ENCODE peak calls at places on chromosomes 1 and 21, in seven cellular contexts. E, H, N, I, J, C and S are unnamed samples.

GRCh38 chr1:237786066-237786719 is 104.5 kb downstream of the ZP4 start:
- DNase-seq in I (no peak), J (no peak), C (no peak), N (no peak), E (no peak), H (no peak), S (no peak)

GRCh38 chr1:224432672-224433040 is 1.9 kb downstream of the WDR26 start:
- DNase-seq in H (no peak), E (no peak), I (no peak), J (no peak), C (no peak), N (peak), S (no peak)

GRCh38 chr21:34885125-34885524 is 164.0 kb downstream of the RUNX1 start:
- DNase-seq in I (no peak), E (no peak), N (no peak), J (no peak), H (no peak), C (no peak), S (no peak)

GRCh38 chr1:51297401-51298321 is 32.7 kb downstream of the TTC39A start:
- DNase-seq in C (no peak), H (no peak), N (no peak), E (no peak), J (no peak), I (no peak), S (no peak)

GRCh38 chr1:51237313-51237700 is 1.2 kb downstream of the RNF11 start:
- DNase-seq in I (no peak), N (no peak), C (no peak), J (no peak), E (no peak), H (no peak), S (no peak)

GRCh38 chr1:74427676-74428075 is 84.7 kb downstream of the LRRC53 start:
- DNase-seq in H (no peak), I (no peak), J (no peak), C (no peak), E (no peak), N (no peak), S (no peak)

GRCh38 chr1:50208296-50208695 is 99.6 kb downstream of the ELAVL4 start:
- DNase-seq in E (no peak), I (no peak), H (no peak), J (no peak), C (no peak), N (no peak), S (no peak)

GRCh38 chr1:90067194-90067593 is 72.3 kb downstream of the ZNF326 start:
- DNase-seq in E (no peak), H (no peak), C (no peak), I (no peak), J (no peak), N (no peak), S (no peak)

GRCh38 chr1:67559222-67559700 is 125.7 kb upstream of the GADD45A start:
- DNase-seq in C (peak), J (no peak), N (no peak), I (no peak), E (peak), H (no peak), S (peak)

GRCh38 chr1:183569801-183570200 is 20.5 kb downstream of the NCF2 start:
- DNase-seq in N (no peak), I (no peak), H (no peak), E (no peak), C (no peak), J (no peak), S (no peak)

GRCh38 chr1:93735722-93736121 is 54.1 kb upstream of the BCAR3 start:
- DNase-seq in J (no peak), N (no peak), I (no peak), E (no peak), H (no peak), C (peak), S (no peak)

GRCh38 chr1:91507330-91507729 is 6.7 kb downstream of the CDC7 start:
- DNase-seq in C (no peak), H (no peak), E (no peak), I (no peak), N (no peak), J (no peak), S (no peak)

GRCh38 chr1:110337704-110338199 is 1.4 kb upstream of the RBM15 start:
- DNase-seq in I (peak), H (peak), E (peak), N (peak), C (no peak), J (peak), S (peak)

GRCh38 chr1:40820911-40821693 is 37.5 kb downstream of the KCNQ4 start:
- DNase-seq in N (no peak), H (no peak), J (no peak), I (no peak), E (no peak), C (no peak), S (no peak)

GRCh38 chr1:41827991-41828570 is 90.6 kb downstream of the HIVEP3 start:
- DNase-seq in C (no peak), I (no peak), N (no peak), H (no peak), J (no peak), E (no peak), S (no peak)

GRCh38 chr1:78263459-78263858 is 217.7 kb downstream of the GIPC2 start:
- DNase-seq in I (no peak), H (no peak), J (no peak), E (no peak), C (no peak), N (no peak), S (no peak)

GRCh38 chr1:26190373-26190987 is at the start of gene CATSPER4:
- DNase-seq in H (no peak), J (peak), C (peak), E (no peak), I (no peak), N (no peak), S (peak)

GRCh38 chr1:241598234-241598633 is 41.9 kb downstream of the CHML start:
- DNase-seq in I (no peak), C (no peak), J (no peak), N (no peak), E (no peak), H (peak), S (no peak)

GRCh38 chr1:225454067-225454618 is 26.3 kb upstream of the LBR start:
- DNase-seq in C (no peak), E (no peak), H (no peak), N (no peak), J (no peak), I (no peak), S (no peak)

GRCh38 chr1:20282544-20282943 is 8.1 kb upstream of the VWA5B1 start:
- DNase-seq in N (no peak), E (no peak), C (no peak), J (no peak), H (no peak), I (no peak), S (no peak)

GRCh38 chr1:89125571-89126233 is at the start of gene GBP2:
- DNase-seq in H (no peak), J (no peak), E (no peak), N (peak), C (peak), I (no peak), S (no peak)

GRCh38 chr1:32521165-32521564 is 18.1 kb upstream of the ZBTB8A start:
- DNase-seq in E (no peak), I (no peak), J (no peak), C (no peak), H (no peak), N (no peak), S (peak)